ENCODE peak calls at places on chromosomes 1 and 21, in seven cellular contexts. H, D, M, X, K, Q and U are unnamed samples.

GRCh38 chr21:35932232-35932911 is 128.0 kb downstream of the SETD4 start:
- DNase-seq in H (peak), D (no peak), M (peak), X (no peak), K (peak), Q (no peak), U (peak)

GRCh38 chr1:27596261-27596660 is 7.7 kb downstream of the AHDC1 start:
- DNase-seq in H (no peak), D (no peak), M (no peak), X (no peak), K (no peak), Q (no peak), U (no peak)

GRCh38 chr1:35287807-35288640 is 19.5 kb downstream of the ZMYM4 start:
- DNase-seq in H (no peak), D (no peak), M (peak), X (no peak), K (no peak), Q (no peak), U (no peak)

GRCh38 chr1:44318097-44319088 is 36.7 kb downstream of the ERI3 start:
- DNase-seq in H (peak), D (no peak), M (peak), X (no peak), K (peak), Q (no peak), U (peak)

GRCh38 chr1:116997011-116997410 is 4.5 kb upstream of the CD101 start:
- DNase-seq in H (no peak), D (no peak), M (peak), X (no peak), K (no peak), Q (no peak), U (peak)

GRCh38 chr1:154767315-154768240 is 102.5 kb downstream of the KCNN3 start:
- DNase-seq in H (peak), D (no peak), M (peak), X (no peak), K (peak), Q (no peak), U (peak)

GRCh38 chr1:41098657-41099207 is 77.2 kb upstream of the SLFNL1 start:
- DNase-seq in H (no peak), D (no peak), M (no peak), X (no peak), K (peak), Q (no peak), U (no peak)

GRCh38 chr1:41813755-41814694 is 104.7 kb downstream of the HIVEP3 start:
- DNase-seq in H (no peak), D (no peak), M (no peak), X (no peak), K (peak), Q (no peak), U (peak)

GRCh38 chr1:62333431-62333830 is 14.2 kb upstream of the KANK4 start:
- DNase-seq in H (no peak), D (no peak), M (no peak), X (no peak), K (no peak), Q (no peak), U (no peak)

GRCh38 chr21:33025106-33025470 is 647 bp upstream of the OLIG2 start:
- DNase-seq in H (no peak), D (no peak), M (no peak), X (no peak), K (no peak), Q (no peak), U (no peak)

GRCh38 chr1:36874271-36875017 is 159.9 kb downstream of the GRIK3 start:
- DNase-seq in H (no peak), D (no peak), M (no peak), X (peak), K (no peak), Q (no peak), U (no peak)

GRCh38 chr1:236608930-236609726 is 4.8 kb upstream of the HEATR1 start:
- DNase-seq in H (peak), D (no peak), M (peak), X (no peak), K (peak), Q (no peak), U (peak)

GRCh38 chr1:175322109-175322508 is 129.5 kb upstream of the KIAA0040 start:
- DNase-seq in H (no peak), D (no peak), M (no peak), X (no peak), K (no peak), Q (no peak), U (no peak)

GRCh38 chr1:37861151-37861550 is 1.8 kb upstream of the MTF1 start:
- DNase-seq in H (no peak), D (no peak), M (no peak), X (no peak), K (no peak), Q (no peak), U (no peak)

GRCh38 chr1:211036701-211037494 is 97.0 kb downstream of the KCNH1 start:
- DNase-seq in H (peak), D (no peak), M (peak), X (no peak), K (no peak), Q (no peak), U (peak)

GRCh38 chr1:34178072-34178471 is 1.4 kb downstream of the C1orf94 start:
- DNase-seq in H (no peak), D (no peak), M (no peak), X (no peak), K (no peak), Q (no peak), U (no peak)

GRCh38 chr1:68103006-68103545 is 52.6 kb upstream of the DIRAS3 start:
- DNase-seq in H (no peak), D (no peak), M (peak), X (no peak), K (no peak), Q (no peak), U (no peak)

GRCh38 chr21:42534901-42535378 is 21.3 kb downstream of the SLC37A1 start:
- DNase-seq in H (no peak), D (no peak), M (no peak), X (no peak), K (no peak), Q (no peak), U (no peak)

GRCh38 chr1:47183308-47184089 is 6.3 kb downstream of the PDZK1IP1 start:
- DNase-seq in H (no peak), D (no peak), M (no peak), X (no peak), K (no peak), Q (no peak), U (no peak)

GRCh38 chr1:226690460-226690982 is 48.6 kb downstream of the ITPKB start:
- DNase-seq in H (no peak), D (no peak), M (peak), X (no peak), K (no peak), Q (no peak), U (peak)

DNA sequence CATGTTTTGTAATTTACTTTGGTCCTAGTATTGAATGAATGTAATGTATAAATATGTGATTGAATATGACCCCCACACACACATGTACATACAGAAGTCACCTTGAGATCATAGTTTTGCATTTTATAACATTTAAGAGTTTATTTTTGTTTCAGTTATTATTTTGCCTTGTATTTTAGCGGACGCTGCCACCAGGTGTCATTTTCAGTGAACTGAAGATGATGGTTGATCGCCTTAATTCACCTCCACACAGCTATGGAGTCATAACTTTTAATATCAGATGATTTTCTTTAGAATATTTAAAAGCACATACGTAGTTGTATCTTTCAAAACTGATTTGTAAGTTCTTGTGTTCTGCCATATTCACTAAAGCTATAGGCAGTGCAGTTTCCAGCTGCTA is 130.4 kb downstream of the DYRK1A start:
- DNase-seq in H (no peak), D (no peak), M (peak), X (no peak), K (no peak), Q (no peak), U (no peak)
- TF ChIP-seq CTCF in H (peak), D (no peak), M (peak), X (peak), K (peak), Q (no peak), U (peak)

DNA sequence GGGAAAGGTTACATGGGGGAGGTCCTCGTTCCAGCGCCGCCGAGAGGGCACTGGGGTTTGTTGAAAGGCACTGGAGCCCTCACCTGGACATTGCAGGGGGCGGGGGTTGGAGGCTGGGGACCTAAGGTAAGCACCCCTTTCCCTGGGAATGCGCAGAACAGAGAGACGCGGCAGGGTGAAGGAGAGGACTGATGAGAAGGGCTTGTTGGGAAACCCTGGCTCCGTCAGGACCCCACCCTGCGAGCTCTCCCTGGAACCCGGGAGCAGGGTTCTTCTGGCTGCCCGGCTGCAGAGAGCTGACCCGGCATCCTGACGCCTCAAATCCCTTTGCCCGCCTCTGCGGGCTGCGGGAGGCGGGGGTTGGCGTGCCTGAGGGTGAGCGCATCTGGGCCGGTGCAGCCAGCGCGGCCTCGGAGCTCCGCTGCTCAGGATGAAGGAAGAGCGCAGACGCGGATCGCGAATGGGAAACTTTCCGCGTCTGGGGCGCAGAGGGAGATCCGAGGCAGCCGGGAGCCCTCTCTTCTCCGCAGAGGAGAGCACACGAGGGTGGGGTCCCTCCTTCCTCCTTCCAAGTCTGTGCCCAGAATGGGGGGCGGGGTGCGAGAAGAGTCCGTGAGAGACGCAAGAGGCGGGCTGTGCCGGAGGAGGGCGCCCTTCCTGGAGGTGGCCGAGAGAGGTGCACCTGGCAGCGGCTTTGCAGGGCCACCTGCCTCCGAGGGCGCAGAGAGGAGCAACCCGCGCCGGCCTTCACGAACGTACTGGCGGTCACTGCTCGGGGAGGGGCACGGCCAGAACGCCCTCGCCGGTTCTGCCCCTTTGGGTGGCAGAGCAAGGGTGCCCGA is 2.4 kb downstream of the IGSF21 start:
- DNase-seq in H (peak), D (peak), M (no peak), X (peak), K (peak), Q (no peak), U (peak)
- TF ChIP-seq CTCF in H (peak), D (no peak), M (no peak), X (peak), K (peak), Q (no peak), U (no peak)

DNA sequence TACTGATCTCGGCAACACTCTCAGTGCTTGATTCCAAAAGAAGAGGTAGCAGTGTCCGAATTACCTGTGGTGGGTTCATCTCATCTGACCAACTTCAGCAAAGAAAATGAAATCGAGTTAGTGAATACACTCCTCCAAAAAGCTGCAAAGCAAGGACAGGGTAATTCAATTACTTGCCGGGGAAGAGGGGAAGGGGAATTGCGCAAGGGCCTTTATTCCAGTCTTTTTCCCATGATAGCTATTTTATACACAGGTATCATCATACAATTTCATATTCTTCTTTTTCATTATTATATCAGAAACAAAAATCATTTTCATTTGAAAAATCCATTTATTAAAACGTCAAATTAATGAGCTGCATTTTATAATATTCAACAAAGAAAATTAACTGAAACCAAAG is 42.9 kb downstream of the UBR4 start:
- DNase-seq in H (no peak), D (no peak), M (no peak), X (no peak), K (no peak), Q (no peak), U (no peak)
- TF ChIP-seq CTCF in H (no peak), D (no peak), M (no peak), X (no peak), K (no peak), Q (no peak), U (no peak)

GRCh38 chr1:193310569-193310968 is 124.2 kb upstream of the B3GALT2 start:
- DNase-seq in H (peak), D (no peak), M (no peak), X (no peak), K (no peak), Q (no peak), U (no peak)
- TF ChIP-seq CTCF in H (no peak), D (no peak), M (no peak), X (no peak), K (no peak), Q (no peak), U (no peak)

GRCh38 chr1:46027788-46028573 is 104.4 kb downstream of the PIK3R3 start:
- DNase-seq in H (no peak), D (no peak), M (no peak), X (no peak), K (no peak), Q (no peak), U (no peak)
- TF ChIP-seq CTCF in H (no peak), D (no peak), M (no peak), X (no peak), K (no peak), Q (no peak), U (no peak)

GRCh38 chr1:182806015-182806678 is 16.6 kb downstream of the NPL start:
- DNase-seq in H (peak), D (no peak), M (no peak), X (no peak), K (no peak), Q (no peak), U (peak)
- TF ChIP-seq CTCF in H (peak), D (no peak), M (no peak), X (no peak), K (no peak), Q (no peak), U (no peak)

GRCh38 chr1:153180556-153180955 is 22.7 kb upstream of the LELP1 start:
- DNase-seq in H (no peak), D (no peak), M (no peak), X (no peak), K (no peak), Q (no peak), U (no peak)
- TF ChIP-seq CTCF in H (no peak), D (no peak), M (no peak), X (no peak), K (no peak), Q (no peak), U (no peak)

DNA sequence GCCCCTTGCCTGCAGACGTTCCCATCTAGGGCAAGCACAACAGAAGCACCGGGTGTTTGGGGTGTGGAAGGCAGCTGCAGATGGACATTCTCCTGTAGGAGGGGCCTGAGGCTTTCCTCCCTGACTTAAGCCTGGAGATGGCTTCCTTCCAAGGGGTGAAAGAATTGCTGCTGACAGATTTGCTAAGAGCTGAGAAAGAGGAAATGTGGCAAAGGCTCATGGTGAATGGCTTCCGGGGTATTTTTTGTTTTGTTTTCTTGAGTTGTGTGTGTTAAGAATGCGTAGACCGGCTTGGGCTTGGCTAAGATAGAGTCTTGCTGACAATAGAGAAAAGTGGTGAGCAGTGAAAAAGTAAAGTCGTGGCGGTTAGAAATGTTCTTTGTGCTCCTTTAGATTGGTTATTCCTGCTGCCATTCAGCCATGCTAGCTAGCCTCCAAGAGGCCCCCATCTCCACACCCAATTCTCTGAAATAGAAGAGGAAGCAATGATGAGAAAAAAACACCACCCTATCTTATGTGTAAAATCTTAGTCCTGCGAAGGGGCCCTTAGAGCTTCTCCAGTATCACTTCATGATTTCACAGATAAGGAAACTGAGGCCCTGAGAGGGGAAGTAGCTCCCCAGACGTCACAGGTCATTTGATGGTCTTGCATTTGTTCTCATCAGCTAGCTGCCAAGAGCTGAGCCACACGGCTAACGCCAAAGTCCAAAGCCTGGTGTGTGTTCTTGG is 36.9 kb downstream of the EIF2D start:
- DNase-seq in H (peak), D (no peak), M (peak), X (no peak), K (peak), Q (no peak), U (peak)
- TF ChIP-seq CTCF in H (no peak), D (no peak), M (no peak), X (no peak), K (no peak), Q (no peak), U (no peak)

GRCh38 chr1:197222025-197222685 is 45.9 kb upstream of the CRB1 start:
- DNase-seq in H (no peak), D (no peak), M (peak), X (peak), K (no peak), Q (no peak), U (no peak)

GRCh38 chr1:197222780-197223179 is 45.3 kb upstream of the CRB1 start:
- DNase-seq in H (no peak), D (no peak), M (no peak), X (no peak), K (no peak), Q (no peak), U (no peak)

GRCh38 chr1:197218857-197219256 is 49.2 kb upstream of the CRB1 start:
- DNase-seq in H (no peak), D (no peak), M (no peak), X (no peak), K (no peak), Q (no peak), U (no peak)

DNA sequence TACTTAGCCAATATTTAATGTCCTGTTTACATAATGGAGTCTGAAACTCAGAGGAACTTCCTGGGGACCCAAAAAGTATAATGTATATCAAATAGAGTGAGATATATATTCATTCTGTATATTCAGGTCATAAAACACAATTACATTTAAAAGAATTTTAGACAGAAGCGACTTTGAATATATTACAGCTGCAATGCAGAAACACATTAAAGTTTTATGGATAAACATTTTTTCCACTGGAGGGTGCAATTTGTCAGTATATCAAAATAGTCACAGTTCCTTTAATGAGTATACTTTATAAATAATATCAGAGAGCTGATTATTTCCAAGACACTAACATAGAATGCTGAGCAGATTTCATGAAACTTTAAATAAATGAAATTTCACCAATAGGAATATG is 43.9 kb upstream of the CRB1 start:
- DNase-seq in H (no peak), D (no peak), M (peak), X (no peak), K (no peak), Q (no peak), U (no peak)
- TF ChIP-seq CTCF in H (peak), D (no peak), M (peak), X (peak), K (peak), Q (no peak), U (peak)